ENCODE peak calls at places on chromosomes 12 and 14, in five cellular contexts. G is BE2C, Z is mucosa of descending colon, B is heart right ventricle, H is brain microvascular endothelial cell. F is an unnamed sample.

GRCh38 chr12:55696141-55696540 is 11.6 kb downstream of the ITGA7 start:
- DNase-seq in G (no peak), Z (peak; percentile 16), B (no peak), H (no peak), F (no peak)

GRCh38 chr12:113860950-113861349 is 105.2 kb downstream of the RBM19 start:
- DNase-seq in G (no peak), Z (no peak), B (no peak), H (peak; percentile 91), F (peak; percentile 83)

GRCh38 chr12:5262450-5262849 is 169.5 kb upstream of the NTF3 start:
- DNase-seq in G (no peak), Z (no peak), B (no peak), H (peak; percentile 13), F (peak; percentile 7)

GRCh38 chr12:68495666-68496065 is 115.0 kb upstream of the RAP1B start:
- DNase-seq in G (no peak), Z (no peak), B (no peak), H (peak; percentile 23), F (peak; percentile 32)

GRCh38 chr12:49882248-49882850 is 21.4 kb downstream of the FAIM2 start:
- DNase-seq in G (peak; percentile 69), Z (peak; percentile 1), B (no peak), H (no peak), F (no peak)

GRCh38 chr14:106528717-106529116 is 1002.3 kb downstream of the TMEM121 start:
- DNase-seq in G (no peak), Z (no peak), B (no peak), H (no peak), F (peak; percentile 1)

GRCh38 chr12:14589169-14590004 is 21.7 kb upstream of the PLBD1 start:
- DNase-seq in G (no peak), Z (no peak), B (no peak), H (no peak), F (no peak)

GRCh38 chr14:105647784-105648608 is 121.6 kb downstream of the TMEM121 start:
- DNase-seq in G (no peak), Z (no peak), B (no peak), H (no peak), F (no peak)

GRCh38 chr12:76976777-76977465 is 88.4 kb downstream of the E2F7 start:
- DNase-seq in G (no peak), Z (no peak), B (no peak), H (no peak), F (peak; percentile 28)

GRCh38 chr14:93476305-93476704 is 45.6 kb downstream of the UNC79 start:
- DNase-seq in G (no peak), Z (no peak), B (no peak), H (no peak), F (no peak)

GRCh38 chr12:107732365-107732764 is 28.6 kb downstream of the PRDM4 start:
- DNase-seq in G (no peak), Z (no peak), B (no peak), H (no peak), F (no peak)

DNA sequence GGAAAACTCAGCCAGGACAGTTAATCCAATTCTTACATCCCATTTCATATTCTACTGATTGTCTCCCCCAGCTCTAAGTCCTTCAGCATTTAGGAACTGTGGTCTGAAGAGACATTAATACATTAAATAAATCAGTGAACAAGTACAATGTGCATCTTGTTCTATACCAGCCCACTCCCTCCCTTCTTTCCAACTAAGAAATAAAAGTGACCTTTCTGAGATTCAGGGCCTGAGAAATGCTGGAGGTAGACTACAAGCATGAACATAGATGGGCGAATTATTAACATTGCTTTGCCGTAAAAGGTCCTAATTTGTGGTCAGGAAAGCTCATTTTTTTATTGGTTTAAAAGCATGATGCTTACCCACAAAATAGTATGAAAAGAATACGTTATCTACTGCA is 113.1 kb downstream of the NELL2 start:
- DNase-seq in G (no peak), Z (no peak), B (no peak), H (no peak), F (no peak)
- TF ChIP-seq CTCF in G (no peak), Z (no peak), B (no peak), H (no peak), F (no peak)

DNA sequence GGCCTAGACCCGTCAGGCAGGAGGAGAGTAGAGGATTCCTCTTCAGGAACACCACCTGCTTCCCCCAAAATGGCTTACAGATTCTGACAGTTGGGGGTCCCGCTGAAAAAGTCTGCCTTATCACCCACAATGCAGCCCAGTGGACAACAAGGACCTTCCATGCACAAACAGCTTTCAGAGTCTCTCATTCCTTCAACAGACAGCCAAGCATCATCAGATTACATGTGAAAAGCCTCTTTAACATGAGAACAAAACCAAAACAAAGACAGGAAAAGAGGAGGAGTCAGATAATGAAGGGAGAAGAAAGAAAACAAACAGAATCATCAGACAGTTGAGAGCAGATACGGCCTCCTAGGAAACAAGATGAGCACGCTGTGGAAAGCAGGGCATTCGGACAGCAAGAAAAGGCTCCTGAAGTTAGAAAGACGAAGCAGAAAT is 18.3 kb downstream of the KCTD10 start:
- DNase-seq in G (no peak), Z (no peak), B (no peak), H (peak; percentile 40), F (no peak)
- H3K4me3 ChIP-seq in G (no peak overlapping the region), Z (no peak overlapping the region), B (no peak overlapping the region), H (no peak overlapping the region), F (peak overlapping the region; percentile 14)

GRCh38 chr12:103444983-103445382 is 50.8 kb downstream of the C12orf42 start:
- DNase-seq in G (no peak), Z (no peak), B (no peak), H (no peak), F (no peak)

GRCh38 chr12:103442822-103443221 is 52.9 kb downstream of the C12orf42 start:
- DNase-seq in G (no peak), Z (no peak), B (no peak), H (no peak), F (no peak)

GRCh38 chr12:103442187-103442564 is 53.6 kb downstream of the C12orf42 start:
- DNase-seq in G (no peak), Z (no peak), B (no peak), H (no peak), F (no peak)

DNA sequence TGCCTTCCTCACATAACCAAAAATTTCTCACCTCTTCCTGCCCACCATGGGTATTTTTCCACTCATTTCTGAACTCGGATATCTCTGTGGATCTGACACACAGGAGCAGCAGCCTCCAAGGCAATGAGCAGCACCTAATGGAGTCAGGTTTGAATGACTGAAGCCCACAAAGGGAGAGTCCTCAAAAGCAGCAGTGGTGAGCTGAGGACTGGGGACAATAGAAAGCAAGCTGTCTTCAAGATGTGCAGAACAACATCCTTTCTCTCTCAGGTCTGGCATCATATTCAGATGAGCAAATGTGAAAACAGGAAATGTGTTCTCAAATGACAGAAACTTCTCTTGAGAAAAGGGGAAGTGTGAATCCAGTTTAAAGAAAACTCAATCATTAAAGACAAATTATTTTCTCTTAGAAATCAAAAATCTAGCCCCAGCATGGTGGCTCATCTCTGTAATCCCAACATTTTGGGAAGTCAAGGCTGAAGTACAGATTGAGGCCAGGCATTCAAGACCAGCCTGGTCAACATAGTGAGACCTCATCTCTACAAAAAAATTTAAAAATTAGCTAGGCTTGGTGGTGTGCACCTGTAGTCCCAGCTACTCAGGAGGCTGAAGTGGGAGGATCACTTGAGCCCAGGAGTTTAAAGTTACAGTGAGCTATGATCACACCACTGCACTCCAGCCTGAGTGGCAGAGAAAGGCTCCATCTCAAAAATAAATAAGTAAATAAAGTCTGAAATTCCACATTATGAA is 54.2 kb downstream of the C12orf42 start:
- DNase-seq in G (no peak), Z (no peak), B (no peak), H (no peak), F (no peak)
- TF ChIP-seq CTCF in G (no peak), Z (no peak), B (no peak), H (no peak), F (no peak)

GRCh38 chr14:28760431-28760996 is 6.1 kb upstream of the FOXG1 start:
- DNase-seq in G (no peak), Z (no peak), B (no peak), H (no peak), F (no peak)

GRCh38 chr14:28759056-28759657 is 7.4 kb upstream of the FOXG1 start:
- DNase-seq in G (no peak), Z (no peak), B (no peak), H (no peak), F (peak; percentile 43)

GRCh38 chr14:28758253-28758915 is 8.2 kb upstream of the FOXG1 start:
- DNase-seq in G (no peak), Z (no peak), B (no peak), H (no peak), F (no peak)

GRCh38 chr14:28761438-28762289 is 4.9 kb upstream of the FOXG1 start:
- DNase-seq in G (no peak), Z (no peak), B (no peak), H (no peak), F (no peak)

DNA sequence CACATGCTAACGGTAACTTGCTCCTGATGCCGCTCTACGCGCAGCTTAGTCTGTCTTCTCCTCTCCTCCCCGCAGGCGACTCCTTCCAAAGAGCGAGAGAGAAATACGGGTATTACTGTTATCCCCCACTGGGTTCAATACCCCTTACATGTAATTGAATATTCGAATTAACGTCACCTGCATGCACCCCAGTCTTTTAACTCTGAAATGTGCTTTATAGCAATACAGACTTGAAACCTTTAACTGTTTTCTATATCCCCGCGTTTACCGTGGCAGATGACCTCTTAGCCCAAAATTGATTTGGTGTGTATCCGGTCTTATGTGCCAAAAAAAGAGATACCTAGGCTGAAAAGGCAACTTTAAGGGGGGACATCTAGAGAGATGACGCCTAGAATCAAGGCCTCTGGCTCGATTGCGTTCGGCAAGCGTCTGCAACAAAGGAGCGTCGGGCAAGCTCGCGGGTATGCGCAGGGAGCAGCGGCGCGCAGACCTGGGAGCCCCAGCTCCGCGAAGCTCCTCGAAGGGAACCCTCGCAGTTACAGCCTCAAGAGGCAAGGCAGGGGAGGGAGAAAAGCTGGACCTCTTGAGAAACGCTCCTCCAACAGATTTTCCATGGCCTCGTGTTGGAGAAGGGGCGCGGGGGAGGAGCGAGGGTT is 6.8 kb upstream of the FOXG1 start:
- DNase-seq in G (no peak), Z (no peak), B (no peak), H (no peak), F (peak; percentile 31)
- H3K4me3 ChIP-seq in G (no peak overlapping the region), Z (no peak overlapping the region), B (no peak overlapping the region), H (no peak overlapping the region), F (peak overlapping the region; percentile 24)

GRCh38 chr14:22644305-22644635 is at the start of gene OR6J1:
- DNase-seq in G (no peak), Z (no peak), B (no peak), H (no peak), F (no peak)
- TF ChIP-seq CTCF in G (no peak), Z (no peak), B (no peak), H (no peak), F (no peak)